ENCODE peak calls at places on chromosomes 2 and 18, in five cellular contexts. S, X, I, M and F are unnamed samples.

GRCh38 chr2:185644828-185645227 is 93.8 kb upstream of the FSIP2 start:
- DNase-seq in I (no peak), M (no peak), X (no peak), S (no peak), F (no peak)

GRCh38 chr2:25335204-25335603 is 6.5 kb downstream of the DNMT3A start:
- DNase-seq in S (no peak), X (no peak), I (no peak), M (no peak), F (no peak)

GRCh38 chr18:9065864-9066263 is 36.6 kb upstream of the NDUFV2 start:
- DNase-seq in S (no peak), M (no peak), I (no peak), X (no peak), F (no peak)

GRCh38 chr2:95389256-95390119 is 13.0 kb upstream of the FAHD2A start:
- DNase-seq in M (peak), I (peak), X (peak), S (no peak), F (peak)

GRCh38 chr2:100235098-100235497 is 87.2 kb downstream of the LONRF2 start:
- DNase-seq in S (no peak), I (no peak), X (peak), M (no peak), F (peak)

GRCh38 chr2:103387888-103388287 is 626.1 kb downstream of the TMEM182 start:
- DNase-seq in X (no peak), S (no peak), I (no peak), M (no peak), F (no peak)

GRCh38 chr2:16329421-16329820 is 336.2 kb downstream of the CYRIA start:
- DNase-seq in I (no peak), X (no peak), S (no peak), M (no peak), F (no peak)

GRCh38 chr18:812673-813404 is 797 bp upstream of the YES1 start:
- DNase-seq in S (peak), I (peak), X (peak), M (peak), F (peak)

GRCh38 chr2:16201876-16202642 is 261.7 kb downstream of the MYCN start:
- DNase-seq in X (peak), M (no peak), S (no peak), I (no peak), F (no peak)

GRCh38 chr2:45125232-45125631 is 116.0 kb upstream of the SIX2 start:
- DNase-seq in M (no peak), S (no peak), I (no peak), X (no peak), F (no peak)

GRCh38 chr2:126754240-126755004 is 98.5 kb downstream of the GYPC start:
- DNase-seq in M (no peak), X (no peak), S (no peak), I (no peak), F (no peak)

GRCh38 chr2:201237486-201238241 is 22.7 kb upstream of the CASP8 start:
- DNase-seq in S (no peak), I (no peak), M (peak), X (no peak), F (no peak)

GRCh38 chr2:128396500-128396891 is 77.8 kb upstream of the HS6ST1 start:
- DNase-seq in S (no peak), X (no peak), I (peak), M (no peak), F (no peak)

GRCh38 chr2:76197842-76198448 is 487.2 kb upstream of the GCFC2 start:
- DNase-seq in S (no peak), I (peak), M (peak), X (peak), F (no peak)

GRCh38 chr2:204650611-204651010 is 105.3 kb downstream of the PARD3B start:
- DNase-seq in S (no peak), I (no peak), X (no peak), M (no peak), F (no peak)

GRCh38 chr2:144430722-144431163 is 89.2 kb downstream of the ZEB2 start:
- DNase-seq in S (no peak), X (no peak), M (no peak), I (no peak), F (no peak)

GRCh38 chr18:68604256-68604655 is 110.7 kb downstream of the TMX3 start:
- DNase-seq in X (no peak), M (no peak), S (no peak), I (no peak), F (no peak)

GRCh38 chr2:31434911-31435310 is 20.4 kb upstream of the XDH start:
- DNase-seq in I (no peak), X (peak), S (no peak), M (no peak), F (no peak)

GRCh38 chr2:3461781-3462492 is 57.4 kb downstream of the ADI1 start:
- DNase-seq in X (no peak), I (peak), M (peak), S (no peak), F (no peak)

GRCh38 chr2:102166189-102166845 is 20.5 kb upstream of the IL1RL2 start:
- DNase-seq in M (no peak), I (no peak), X (peak), S (no peak), F (peak)